ENCODE peak calls at places on chromosomes 16 and 17, in nine cellular contexts. Z is lower lobe of right lung; I is activated T-cell treated with anti-CD3 and anti-CD28 coated beads, Interleukin-2, amount 50 U/mL, for 72 hours; N is C1 segment of cervical spinal cord; W is GM20000; Q is neural crest cell; O is AG10803; M is activated B cell treated with CpG ODN at 0.5 μM for 24 hours; T is GM23248. L is an unnamed sample.

GRCh38 chr17:18246880-18247612 is 11.5 kb downstream of the FLII start:
- DNase-seq in Z (peak), I (peak), N (no peak), W (peak), Q (no peak), O (no peak), M (peak), T (peak), L (no peak)

GRCh38 chr16:17470871-17471744 is at the start of gene XYLT1:
- DNase-seq in Z (no peak), I (peak), N (no peak), W (no peak), Q (peak), O (peak), M (peak), T (peak), L (peak)

GRCh38 chr17:63760771-63761539 is 12.4 kb downstream of the CCDC47 start:
- DNase-seq in Z (no peak), I (peak), N (no peak), W (no peak), Q (no peak), O (no peak), M (no peak), T (peak), L (peak)

GRCh38 chr16:4850211-4850610 is 2.9 kb downstream of the UBN1 start:
- DNase-seq in Z (no peak), I (no peak), N (no peak), W (no peak), Q (no peak), O (peak), M (no peak), T (peak), L (no peak)

GRCh38 chr16:84891149-84891795 is 71.5 kb downstream of the CRISPLD2 start:
- DNase-seq in Z (no peak), I (no peak), N (no peak), W (no peak), Q (no peak), O (no peak), M (no peak), T (no peak), L (no peak)

GRCh38 chr17:75487351-75488070 is 27.8 kb downstream of the CASKIN2 start:
- DNase-seq in Z (peak), I (peak), N (no peak), W (peak), Q (no peak), O (no peak), M (peak), T (no peak), L (no peak)

GRCh38 chr16:21560462-21560861 is 38.9 kb upstream of the METTL9 start:
- DNase-seq in Z (no peak), I (no peak), N (no peak), W (no peak), Q (no peak), O (no peak), M (no peak), T (no peak), L (no peak)

GRCh38 chr17:77737442-77738265 is 220.8 kb upstream of the TNRC6C start:
- DNase-seq in Z (no peak), I (no peak), N (no peak), W (no peak), Q (no peak), O (no peak), M (peak), T (no peak), L (no peak)

GRCh38 chr17:16417896-16418683 is 2.7 kb downstream of the TRPV2 start:
- DNase-seq in Z (no peak), I (no peak), N (no peak), W (no peak), Q (no peak), O (peak), M (no peak), T (peak), L (peak)

GRCh38 chr17:6323626-6324356 is 111.1 kb downstream of the AIPL1 start:
- DNase-seq in Z (no peak), I (no peak), N (no peak), W (no peak), Q (no peak), O (no peak), M (no peak), T (no peak), L (peak)

GRCh38 chr17:56656961-56657360 is 63.5 kb downstream of the NOG start:
- DNase-seq in Z (no peak), I (no peak), N (no peak), W (no peak), Q (no peak), O (no peak), M (no peak), T (no peak), L (no peak)

GRCh38 chr17:77212081-77212832 is 71.5 kb downstream of the SEC14L1 start:
- DNase-seq in Z (no peak), I (no peak), N (no peak), W (peak), Q (no peak), O (no peak), M (peak), T (no peak), L (no peak)

GRCh38 chr16:85641776-85642176 is 28.7 kb downstream of the GSE1 start:
- DNase-seq in Z (no peak), I (no peak), N (no peak), W (no peak), Q (no peak), O (peak), M (no peak), T (peak), L (no peak)

GRCh38 chr16:29815032-29815721 is 775 bp upstream of the PAGR1 start:
- DNase-seq in Z (peak), I (peak), N (no peak), W (no peak), Q (peak), O (no peak), M (no peak), T (peak), L (no peak)

GRCh38 chr17:72403713-72404209 is 282.9 kb downstream of the SOX9 start:
- DNase-seq in Z (no peak), I (no peak), N (no peak), W (no peak), Q (no peak), O (no peak), M (no peak), T (no peak), L (no peak)

GRCh38 chr16:84943620-84944019 is 67.7 kb downstream of the ZDHHC7 start:
- DNase-seq in Z (no peak), I (no peak), N (no peak), W (no peak), Q (no peak), O (no peak), M (no peak), T (no peak), L (peak)

GRCh38 chr17:64063766-64064224 is 43.4 kb upstream of the ICAM2 start:
- DNase-seq in Z (peak), I (peak), N (no peak), W (peak), Q (peak), O (peak), M (no peak), T (peak), L (peak)

GRCh38 chr16:17529982-17530760 is 59.4 kb upstream of the XYLT1 start:
- DNase-seq in Z (no peak), I (peak), N (no peak), W (peak), Q (no peak), O (no peak), M (no peak), T (no peak), L (peak)

GRCh38 chr16:26644912-26645543 is 421.7 kb upstream of the C16orf82 start:
- DNase-seq in Z (no peak), I (peak), N (no peak), W (no peak), Q (no peak), O (no peak), M (no peak), T (no peak), L (no peak)

GRCh38 chr17:82343560-82343959 is 10.0 kb upstream of the SECTM1 start:
- DNase-seq in Z (no peak), I (no peak), N (no peak), W (no peak), Q (no peak), O (no peak), M (no peak), T (no peak), L (no peak)

GRCh38 chr16:6549415-6549814 is 783.2 kb upstream of the RBFOX1 start:
- DNase-seq in Z (no peak), I (no peak), N (no peak), W (no peak), Q (no peak), O (no peak), M (no peak), T (no peak), L (no peak)

GRCh38 chr17:82416771-82417170 is 1.4 kb upstream of the HEXD start:
- DNase-seq in Z (no peak), I (no peak), N (no peak), W (no peak), Q (no peak), O (no peak), M (no peak), T (peak), L (no peak)

GRCh38 chr17:42422412-42422957 is 571 bp downstream of the CAVIN1 start:
- DNase-seq in Z (peak), I (peak), N (no peak), W (no peak), Q (no peak), O (no peak), M (peak), T (peak), L (peak)

GRCh38 chr16:70341600-70341999 is 5.1 kb upstream of the DDX19A start:
- DNase-seq in Z (no peak), I (no peak), N (no peak), W (no peak), Q (no peak), O (no peak), M (no peak), T (no peak), L (no peak)

GRCh38 chr17:45976755-45977505 is 22.1 kb upstream of the STH start:
- DNase-seq in Z (no peak), I (no peak), N (no peak), W (no peak), Q (no peak), O (no peak), M (no peak), T (no peak), L (no peak)

GRCh38 chr17:10013360-10014112 is 108.5 kb upstream of the RCVRN start:
- DNase-seq in Z (no peak), I (no peak), N (no peak), W (peak), Q (no peak), O (peak), M (no peak), T (peak), L (no peak)

GRCh38 chr17:80461527-80462166 is 14.8 kb downstream of the NPTX1 start:
- DNase-seq in Z (no peak), I (no peak), N (no peak), W (no peak), Q (no peak), O (no peak), M (no peak), T (no peak), L (no peak)

GRCh38 chr16:78505544-78506371 is 406.3 kb downstream of the WWOX start:
- DNase-seq in Z (peak), I (no peak), N (no peak), W (no peak), Q (no peak), O (peak), M (no peak), T (peak), L (peak)

GRCh38 chr17:74431568-74432483 is at the start of gene GPRC5C:
- DNase-seq in Z (peak), I (peak), N (no peak), W (peak), Q (no peak), O (no peak), M (peak), T (peak), L (peak)

L was measured in M059J.